ENCODE peak calls at places on chromosomes 4 and X, in six cellular contexts. P is GM12865, I is cardiac fibroblast, N is bronchial epithelial cell, U is stomach, X is colonic mucosa. S is an unnamed sample.

GRCh38 chrX:45517090-45517973 is 316.7 kb upstream of the DIPK2B start:
- DNase-seq in I (peak), N (peak), P (no peak), U (no peak), X (no peak), S (no peak)

GRCh38 chrX:136488706-136489105 is 959 bp downstream of the BRS3 start:
- DNase-seq in N (peak), P (no peak), X (no peak), U (no peak), I (no peak), S (no peak)

GRCh38 chrX:69618803-69619202 is 2.9 kb downstream of the EDA start:
- DNase-seq in I (peak), X (peak), U (no peak), N (peak), P (peak), S (peak)

GRCh38 chr4:189299706-189300105 is 641.0 kb upstream of the FRG1 start:
- DNase-seq in N (no peak), P (no peak), U (no peak), I (no peak), X (no peak), S (no peak)

GRCh38 chr4:140315970-140316369 is 57.5 kb upstream of the SCOC start:
- DNase-seq in U (no peak), P (no peak), N (no peak), X (no peak), I (no peak), S (no peak)

GRCh38 chrX:10582215-10582733 is 38.1 kb downstream of the MID1 start:
- DNase-seq in I (peak), X (no peak), P (no peak), U (no peak), N (peak), S (peak)

GRCh38 chr4:3407171-3407771 is 34.5 kb upstream of the HGFAC start:
- DNase-seq in U (no peak), X (no peak), I (no peak), N (no peak), P (no peak), S (no peak)

GRCh38 chr4:111631157-111631999 is 513.9 kb upstream of the FAM241A start:
- DNase-seq in N (no peak), P (peak), X (no peak), I (peak), U (no peak), S (no peak)

GRCh38 chr4:174120446-174121142 is 162.9 kb downstream of the FBXO8 start:
- DNase-seq in N (peak), U (no peak), P (peak), I (peak), X (peak), S (peak)

GRCh38 chr4:2832309-2832980 is 11.2 kb upstream of the ADD1 start:
- DNase-seq in X (no peak), N (no peak), P (peak), I (no peak), U (no peak), S (no peak)

GRCh38 chr4:3212391-3213100 is 36.4 kb upstream of the MSANTD1 start:
- DNase-seq in U (no peak), P (no peak), N (no peak), X (no peak), I (no peak), S (no peak)

GRCh38 chr4:177511611-177512010 is 69.4 kb upstream of the AGA start:
- DNase-seq in N (peak), U (peak), X (peak), I (no peak), P (no peak), S (peak)

GRCh38 chrX:64976673-64977040 is 407 bp upstream of the ZC4H2 start:
- DNase-seq in P (no peak), X (no peak), U (no peak), I (no peak), N (no peak), S (no peak)

GRCh38 chr4:83329521-83330105 is 5.0 kb downstream of the HPSE start:
- DNase-seq in X (no peak), U (no peak), P (no peak), N (peak), I (peak), S (no peak)

GRCh38 chrX:35380808-35381700 is 417.1 kb upstream of the MAGEB16 start:
- DNase-seq in I (peak), N (peak), X (no peak), P (peak), U (no peak), S (peak)

GRCh38 chr4:156798438-156798837 is 173.2 kb downstream of the PDGFC start:
- DNase-seq in N (peak), I (no peak), U (no peak), X (no peak), P (no peak), S (no peak)

GRCh38 chr4:10866691-10867090 is 182.1 kb upstream of the CLNK start:
- DNase-seq in P (no peak), N (no peak), U (no peak), I (no peak), X (no peak), S (no peak)

GRCh38 chr4:37737456-37737855 is 51.3 kb upstream of the RELL1 start:
- DNase-seq in I (peak), U (no peak), N (peak), X (no peak), P (no peak), S (no peak)

GRCh38 chr4:74376888-74377483 is 12.0 kb downstream of the EREG start:
- DNase-seq in X (no peak), U (no peak), P (peak), I (peak), N (peak), S (peak)

GRCh38 chr4:173535165-173535737 is 5.2 kb upstream of the HAND2 start:
- DNase-seq in U (no peak), N (no peak), P (no peak), I (no peak), X (no peak), S (no peak)

GRCh38 chrX:31449975-31450374 is 378.1 kb upstream of the FTHL17 start:
- DNase-seq in P (no peak), U (no peak), N (peak), X (no peak), I (peak), S (no peak)

GRCh38 chr4:21790437-21791029 is 158.0 kb downstream of the KCNIP4 start:
- DNase-seq in P (peak), N (peak), U (no peak), X (no peak), I (peak), S (peak)

GRCh38 chr4:69440312-69440711 is 55.4 kb downstream of the UGT2B4 start:
- DNase-seq in N (no peak), I (no peak), P (no peak), U (no peak), X (no peak), S (no peak)

GRCh38 chr4:81472249-81473085 is 760 bp upstream of the RASGEF1B start:
- DNase-seq in P (peak), X (no peak), N (no peak), I (peak), U (peak), S (no peak)

GRCh38 chr4:119655111-119655837 is 26.7 kb upstream of the PDE5A start:
- DNase-seq in X (no peak), U (no peak), I (no peak), N (no peak), P (no peak), S (no peak)

GRCh38 chr4:157246959-157247358 is 26.4 kb downstream of the GRIA2 start:
- DNase-seq in U (no peak), X (no peak), P (no peak), I (no peak), N (no peak), S (no peak)

GRCh38 chr4:65917486-65917885 is 247.2 kb upstream of the EPHA5 start:
- DNase-seq in U (no peak), N (no peak), P (no peak), I (peak), X (no peak), S (no peak)

GRCh38 chr4:68326146-68326545 is 23.7 kb downstream of the YTHDC1 start:
- DNase-seq in U (no peak), I (no peak), P (no peak), X (no peak), N (no peak), S (no peak)

GRCh38 chr4:163330828-163331628 is 1.4 kb downstream of the NPY1R start:
- DNase-seq in N (peak), I (no peak), P (no peak), U (no peak), X (no peak), S (no peak)

GRCh38 chr4:171985129-171985528 is 171.9 kb downstream of the GALNTL6 start:
- DNase-seq in U (no peak), X (no peak), I (no peak), P (peak), N (no peak), S (no peak)

GRCh38 chr4:159111417-159111816 is 8.5 kb downstream of the RAPGEF2 start:
- DNase-seq in N (no peak), I (no peak), U (no peak), P (no peak), X (no peak), S (no peak)

GRCh38 chr4:169649545-169650226 is 29.3 kb downstream of the CLCN3 start:
- DNase-seq in U (peak), N (no peak), I (peak), P (no peak), X (no peak), S (no peak)

GRCh38 chr4:2352171-2352570 is 66.3 kb downstream of the ZFYVE28 start:
- DNase-seq in N (no peak), I (no peak), P (no peak), X (no peak), U (no peak), S (no peak)

GRCh38 chrX:118459494-118459893 is 36.1 kb upstream of the DOCK11 start:
- DNase-seq in U (no peak), P (peak), N (peak), X (no peak), I (peak), S (no peak)

GRCh38 chr4:145722561-145722960 is 42.6 kb downstream of the C4orf51 start:
- DNase-seq in U (no peak), I (no peak), N (no peak), X (no peak), P (no peak), S (no peak)

DNA sequence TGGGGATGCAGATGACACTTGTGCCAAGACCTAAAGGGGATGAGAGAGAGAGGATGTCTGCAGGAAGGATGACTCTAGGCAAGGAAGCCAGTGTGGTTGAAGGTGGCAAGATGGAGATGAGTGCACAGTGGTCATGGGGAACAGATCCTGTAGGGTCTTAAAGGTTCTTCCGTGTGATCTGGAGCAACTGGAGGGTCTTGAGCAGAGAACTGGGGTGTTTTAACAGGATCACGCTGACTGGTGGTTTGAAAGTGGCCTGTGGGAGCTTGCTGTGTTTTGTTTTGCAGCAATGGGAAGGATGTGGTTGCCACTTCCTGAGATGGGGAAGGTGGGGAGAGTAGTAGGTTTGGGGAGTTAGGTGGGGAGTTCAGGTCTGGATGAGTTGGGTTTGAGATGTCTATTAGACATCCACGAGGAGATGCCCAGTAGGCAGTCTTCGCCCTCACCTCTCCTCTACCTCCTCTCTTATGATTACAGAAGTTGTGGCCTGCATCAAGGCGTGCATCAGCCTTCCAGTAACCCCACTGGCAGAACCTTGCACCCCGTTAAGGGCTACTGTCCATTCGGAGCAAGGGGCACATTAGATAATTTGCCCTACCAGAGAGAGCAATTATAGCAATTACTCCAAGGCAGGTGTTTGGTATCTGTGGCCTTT is 1.4 kb upstream of the STBD1 start:
- DNase-seq in U (no peak), N (no peak), I (no peak), P (peak), X (no peak), S (no peak)
- H3K4me3 ChIP-seq in U (peak), N (no peak), I (peak), P (peak), X (peak), S (peak)

DNA sequence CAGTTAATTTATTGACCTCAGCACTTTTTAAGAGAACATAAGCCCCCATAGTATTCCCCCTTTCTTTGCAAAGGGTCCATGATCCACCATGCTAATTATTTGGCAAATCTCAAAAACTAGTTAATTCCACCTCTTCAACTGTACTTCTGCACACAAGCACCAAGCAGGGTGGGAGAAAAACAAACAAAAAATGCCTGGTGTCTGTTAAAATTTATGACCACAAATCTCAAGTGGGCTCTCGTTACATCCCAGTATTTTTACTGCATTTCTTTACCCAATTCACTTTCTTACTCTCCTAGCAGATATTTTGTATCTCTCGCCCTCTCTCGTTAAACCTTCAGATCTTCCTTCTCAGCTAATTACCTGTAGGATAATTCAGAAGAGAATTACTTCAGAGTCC is 6.1 kb downstream of the ARSJ start:
- DNase-seq in U (no peak), I (no peak), N (no peak), P (no peak), X (no peak), S (no peak)
- H3K4me3 ChIP-seq in U (no peak), I (no peak), N (no peak), P (no peak), X (no peak), S (no peak)

DNA sequence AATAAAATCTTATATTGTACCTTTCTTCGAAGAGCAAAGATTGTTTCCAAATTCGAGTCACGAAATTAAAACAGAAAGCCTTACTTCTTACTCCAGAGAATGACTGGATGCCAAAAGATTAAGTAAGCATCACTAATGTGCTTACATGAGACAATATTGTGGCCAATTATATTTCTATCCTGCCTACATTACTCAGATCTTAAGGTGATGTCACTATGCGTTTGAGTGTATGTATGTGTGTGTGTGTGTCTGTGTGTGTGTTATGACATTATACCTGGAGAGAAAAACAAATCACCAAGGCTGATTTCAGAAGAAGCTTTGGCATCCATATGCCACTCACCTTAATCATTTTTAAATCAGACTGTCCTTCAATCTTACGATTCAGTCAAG is 556.3 kb downstream of the PPARGC1A start:
- DNase-seq in N (peak), I (peak), P (peak), U (no peak), X (no peak), S (no peak)
- H3K4me3 ChIP-seq in N (no peak), I (no peak), P (no peak), U (no peak), X (no peak), S (no peak)

GRCh38 chr4:726816-727215 is 21.2 kb downstream of the PCGF3 start:
- DNase-seq in N (no peak), U (no peak), I (no peak), X (no peak), P (no peak), S (no peak)
- H3K4me3 ChIP-seq in N (no peak), U (no peak), I (no peak), X (no peak), P (no peak), S (no peak)

DNA sequence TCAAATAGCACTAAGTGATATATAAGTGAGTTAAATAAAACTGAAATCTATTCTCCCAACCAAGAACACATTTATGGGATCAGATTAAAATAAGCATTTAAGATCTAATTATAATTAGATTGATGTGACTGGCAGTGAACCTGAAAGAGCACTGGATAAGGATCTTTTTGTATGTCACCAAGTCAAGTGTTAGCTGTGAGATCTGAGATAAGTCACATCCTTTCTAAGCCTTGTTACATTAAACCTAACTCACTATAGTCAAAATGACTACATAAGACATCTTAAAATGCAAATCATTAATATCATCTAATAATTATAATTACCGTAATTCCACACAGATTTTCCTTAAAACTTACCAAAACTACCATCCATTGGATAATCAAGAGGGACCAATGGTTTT is 1.6 kb downstream of the CCNA2 start:
- DNase-seq in X (no peak), N (no peak), P (no peak), I (no peak), U (no peak), S (no peak)
- H3K4me3 ChIP-seq in X (peak), N (no peak), P (peak), I (peak), U (peak), S (peak)

DNA sequence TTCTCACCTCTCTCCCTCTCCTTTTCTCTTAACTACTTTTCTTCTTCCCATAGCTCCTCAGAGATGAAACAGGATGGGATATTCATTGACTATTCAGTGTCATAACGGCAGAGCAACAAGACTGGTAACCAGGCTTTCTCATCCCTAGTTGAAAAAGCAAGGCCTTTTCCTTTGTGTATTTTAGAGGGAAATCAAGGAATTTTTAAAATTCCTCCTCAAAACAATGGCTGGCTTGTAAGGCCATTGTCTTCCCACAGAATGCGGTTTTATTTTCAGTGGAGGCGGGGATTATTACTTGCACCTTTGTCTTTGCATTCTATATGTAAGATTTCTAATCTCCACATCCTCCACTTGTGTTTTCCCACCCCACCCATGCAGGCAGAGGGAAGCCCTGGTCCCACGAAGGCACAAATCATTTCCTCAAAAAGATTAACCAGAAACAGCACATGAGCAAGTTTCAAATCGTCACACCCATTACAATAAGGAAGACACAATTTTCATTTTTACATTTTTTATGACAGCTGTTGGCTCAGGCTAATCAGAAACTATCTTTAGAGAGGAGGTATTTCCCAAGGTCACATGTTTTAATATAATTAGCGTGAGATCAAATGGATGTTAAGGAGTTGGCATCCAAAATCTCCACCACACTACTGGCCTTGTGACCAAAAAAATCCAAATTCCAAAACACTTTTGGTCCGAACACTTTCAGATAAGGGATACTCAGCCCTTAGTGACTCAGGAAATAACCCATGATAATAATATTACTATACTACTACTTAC is 53.0 kb upstream of the KDR start:
- DNase-seq in X (peak), U (no peak), P (no peak), I (peak), N (no peak), S (no peak)
- H3K4me3 ChIP-seq in X (no peak), U (no peak), P (no peak), I (no peak), N (no peak), S (no peak)

DNA sequence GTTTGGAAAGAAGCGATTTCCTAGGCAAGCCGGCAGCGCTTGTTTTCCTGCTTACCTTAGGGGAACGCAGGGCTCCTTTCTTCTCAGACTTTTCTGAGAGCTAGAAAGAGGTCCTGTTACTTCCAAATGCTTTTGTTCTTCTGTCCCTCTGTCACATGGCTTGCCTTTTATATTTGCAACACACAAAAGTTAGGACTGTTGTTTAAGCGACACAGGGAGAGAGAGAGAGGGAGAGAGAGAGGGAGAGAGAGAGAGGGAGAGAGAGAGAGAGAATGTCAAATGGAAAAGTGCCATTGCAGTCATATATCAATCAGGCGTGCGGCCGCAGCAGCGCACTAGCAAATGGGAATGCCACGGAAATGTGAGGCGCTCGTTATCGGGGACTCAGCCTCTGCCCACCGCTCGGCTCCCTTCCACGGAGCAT is at the start of gene NDP:
- DNase-seq in U (no peak), X (no peak), N (no peak), I (peak), P (no peak), S (peak)
- H3K4me3 ChIP-seq in U (peak), X (peak), N (peak), I (peak), P (no peak), S (peak)

DNA sequence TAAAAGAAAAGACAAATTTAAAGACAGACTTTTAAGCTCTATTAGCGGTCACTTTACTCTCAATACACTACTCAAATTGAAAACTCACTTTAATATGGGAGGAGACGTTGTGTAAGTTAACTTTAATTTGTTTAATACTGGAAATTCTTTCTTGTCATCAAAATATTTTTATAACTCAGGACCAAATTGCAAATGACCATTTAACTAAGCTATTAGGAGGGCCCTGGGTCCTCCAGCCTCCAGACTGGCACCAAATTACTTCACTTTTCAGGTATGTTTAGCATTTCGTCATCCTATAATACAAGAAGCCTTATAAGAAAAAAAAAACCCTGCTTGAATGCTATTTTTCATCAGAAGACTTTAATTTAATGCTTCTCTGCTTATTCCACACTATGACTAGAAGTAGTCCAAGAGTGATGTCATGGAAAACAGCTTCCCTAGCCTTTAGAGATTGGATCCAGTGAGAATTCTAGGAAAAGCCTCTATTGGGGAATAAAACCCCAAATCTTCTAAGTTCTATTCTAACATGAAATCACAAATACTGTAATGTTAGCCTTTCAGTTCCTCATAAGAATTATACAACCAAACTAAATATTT is 6.6 kb downstream of the KLHL15 start:
- DNase-seq in X (no peak), U (no peak), P (no peak), N (peak), I (no peak), S (no peak)
- H3K4me3 ChIP-seq in X (no peak), U (no peak), P (peak), N (no peak), I (no peak), S (no peak)

GRCh38 chrX:114583646-114584433 is at the start of gene HTR2C:
- DNase-seq in N (no peak), I (no peak), U (no peak), X (no peak), P (no peak), S (no peak)
- H3K4me3 ChIP-seq in N (no peak), I (no peak), U (peak), X (no peak), P (no peak), S (no peak)

S was measured in LNCaP clone FGC.